ENCODE peak calls at places on chromosomes 1 and 21, in eight cellular contexts. M is GM23338, Y is endothelial cell of umbilical vein, E is T-cell, J is substantia nigra, Z is DMS 273 treated with DMSO at 0.1 percent for 48 hours, X is OCI-M1, P is caudate nucleus. N is an unnamed sample.

GRCh38 chr1:243693764-243694163 is 156.3 kb downstream of the AKT3 start:
- DNase-seq in M (no peak), Y (no peak), E (no peak), J (no peak), Z (peak), X (no peak), P (no peak), N (peak)

GRCh38 chr1:28428012-28428411 is 58.5 kb downstream of the PHACTR4 start:
- DNase-seq in M (no peak), Y (no peak), E (no peak), J (no peak), Z (no peak), X (peak), P (no peak), N (no peak)

GRCh38 chr21:32203877-32204480 is 74.9 kb downstream of the MIS18A start:
- DNase-seq in M (no peak), Y (peak), E (no peak), J (no peak), Z (no peak), X (no peak), P (no peak), N (no peak)

GRCh38 chr1:217482356-217483102 is 148.4 kb downstream of the GPATCH2 start:
- DNase-seq in M (no peak), Y (peak), E (no peak), J (no peak), Z (no peak), X (peak), P (no peak), N (no peak)

GRCh38 chr1:18288609-18289219 is 181.1 kb downstream of the IGSF21 start:
- DNase-seq in M (no peak), Y (no peak), E (no peak), J (no peak), Z (no peak), X (peak), P (no peak), N (peak)

GRCh38 chr1:15937706-15938168 is 38.2 kb downstream of the ZBTB17 start:
- DNase-seq in M (peak), Y (peak), E (no peak), J (no peak), Z (no peak), X (no peak), P (no peak), N (no peak)

GRCh38 chr1:228905579-228905978 is 170.3 kb downstream of the RHOU start:
- DNase-seq in M (no peak), Y (no peak), E (no peak), J (no peak), Z (no peak), X (no peak), P (no peak), N (no peak)

GRCh38 chr1:152108899-152109222 is 6.4 kb downstream of the TCHH start:
- DNase-seq in M (peak), Y (no peak), E (no peak), J (no peak), Z (no peak), X (no peak), P (no peak), N (no peak)

GRCh38 chr1:46094454-46094853 is 38.0 kb downstream of the PIK3R3 start:
- DNase-seq in M (no peak), Y (no peak), E (no peak), J (no peak), Z (no peak), X (no peak), P (no peak), N (no peak)

GRCh38 chr1:77762072-77762476 is 2.4 kb upstream of the USP33 start:
- DNase-seq in M (no peak), Y (peak), E (no peak), J (no peak), Z (no peak), X (peak), P (no peak), N (no peak)

GRCh38 chr1:149881876-149882275 is 17.5 kb upstream of the BOLA1 start:
- DNase-seq in M (no peak), Y (no peak), E (no peak), J (no peak), Z (no peak), X (no peak), P (no peak), N (no peak)

GRCh38 chr1:68120136-68120791 is 69.8 kb upstream of the DIRAS3 start:
- DNase-seq in M (peak), Y (peak), E (no peak), J (no peak), Z (peak), X (peak), P (no peak), N (no peak)

GRCh38 chr1:154837679-154838171 is 32.4 kb downstream of the KCNN3 start:
- DNase-seq in M (no peak), Y (no peak), E (no peak), J (no peak), Z (peak), X (no peak), P (no peak), N (peak)

GRCh38 chr1:156823210-156823790 is 6.7 kb upstream of the SH2D2A start:
- DNase-seq in M (no peak), Y (no peak), E (no peak), J (no peak), Z (no peak), X (no peak), P (no peak), N (no peak)

GRCh38 chr1:113292660-113293626 is 97.4 kb upstream of the MAGI3 start:
- DNase-seq in M (no peak), Y (no peak), E (no peak), J (no peak), Z (no peak), X (no peak), P (no peak), N (no peak)

GRCh38 chr1:1264868-1265272 is 8.8 kb downstream of the UBE2J2 start:
- DNase-seq in M (peak), Y (peak), E (no peak), J (no peak), Z (no peak), X (peak), P (no peak), N (no peak)

GRCh38 chr21:45847870-45848269 is 133.7 kb upstream of the COL6A1 start:
- DNase-seq in M (no peak), Y (no peak), E (no peak), J (no peak), Z (no peak), X (no peak), P (no peak), N (no peak)

GRCh38 chr1:11501491-11501897 is 22.5 kb downstream of the DISP3 start:
- DNase-seq in M (peak), Y (peak), E (peak), J (no peak), Z (no peak), X (no peak), P (no peak), N (no peak)

GRCh38 chr1:150553392-150554085 is 4.3 kb downstream of the ADAMTSL4 start:
- DNase-seq in M (no peak), Y (no peak), E (no peak), J (no peak), Z (no peak), X (no peak), P (no peak), N (no peak)

GRCh38 chr1:22225858-22226584 is 83.1 kb upstream of the WNT4 start:
- DNase-seq in M (peak), Y (no peak), E (no peak), J (no peak), Z (no peak), X (no peak), P (no peak), N (no peak)

GRCh38 chr1:36466370-36467026 is 2.3 kb upstream of the MRPS15 start:
- DNase-seq in M (no peak), Y (no peak), E (no peak), J (no peak), Z (no peak), X (no peak), P (no peak), N (no peak)

GRCh38 chr1:12507631-12508030 is 110.4 kb downstream of the DHRS3 start:
- DNase-seq in M (no peak), Y (no peak), E (no peak), J (no peak), Z (no peak), X (no peak), P (no peak), N (no peak)

N was measured in NCI-H524 treated with DMSO at 0.1 percent for 48 hours.